ENCODE peak calls at places on chromosomes 12 and 14, in four cellular contexts. A, G, U and C are unnamed samples.

GRCh38 chr12:123238961-123239360 is 5.7 kb downstream of the MTRFR start:
- DNase-seq in A (no peak), G (no peak), U (no peak), C (no peak)

GRCh38 chr14:69780952-69781351 is 14.0 kb downstream of the SRSF5 start:
- DNase-seq in A (no peak), G (no peak), U (no peak), C (no peak)

GRCh38 chr14:75306917-75307699 is 28.5 kb downstream of the FOS start:
- DNase-seq in A (peak; percentile 66), G (no peak), U (peak; percentile 55), C (no peak)

GRCh38 chr12:58814036-58814435 is 106.3 kb downstream of the LRIG3 start:
- DNase-seq in A (no peak), G (no peak), U (no peak), C (no peak)

GRCh38 chr12:117052386-117053049 is 46.7 kb downstream of the TESC start:
- DNase-seq in A (no peak), G (no peak), U (no peak), C (no peak)

GRCh38 chr14:23610815-23611289 is 25.3 kb upstream of the DHRS2 start:
- DNase-seq in A (no peak), G (no peak), U (no peak), C (no peak)

GRCh38 chr12:58575281-58575680 is 345.0 kb downstream of the LRIG3 start:
- DNase-seq in A (no peak), G (no peak), U (no peak), C (no peak)

GRCh38 chr14:86961106-86961716 is 1031.8 kb downstream of the GALC start:
- DNase-seq in A (peak; percentile 18), G (peak; percentile 9), U (peak; percentile 5), C (no peak)

GRCh38 chr14:53001787-53002378 is 51.0 kb upstream of the FERMT2 start:
- DNase-seq in A (no peak), G (peak; percentile 24), U (no peak), C (no peak)

GRCh38 chr14:31205681-31206535 is 1.7 kb downstream of the HECTD1 start:
- DNase-seq in A (peak; percentile 40), G (peak; percentile 99), U (peak; percentile 57), C (no peak)

GRCh38 chr12:122681814-122682213 is 21.3 kb downstream of the HCAR2 start:
- DNase-seq in A (no peak), G (no peak), U (no peak), C (peak; percentile 7)

GRCh38 chr12:51293693-51294092 is 23.5 kb upstream of the SMAGP start:
- DNase-seq in A (no peak), G (no peak), U (peak; percentile 47), C (no peak)

GRCh38 chr14:95713596-95714371 is at the start of gene TCL1A:
- DNase-seq in A (no peak), G (no peak), U (peak; percentile 8), C (no peak)

GRCh38 chr14:104288272-104288671 is 149.9 kb downstream of the KIF26A start:
- DNase-seq in A (no peak), G (no peak), U (no peak), C (no peak)

GRCh38 chr12:50061172-50061571 is 3.8 kb downstream of the ASIC1 start:
- DNase-seq in A (no peak), G (no peak), U (no peak), C (no peak)

GRCh38 chr12:116358850-116359761 is 81.6 kb upstream of the MED13L start:
- DNase-seq in A (peak; percentile 97), G (peak; percentile 92), U (peak; percentile 98), C (no peak)

GRCh38 chr12:118271770-118272417 is 100.8 kb downstream of the TAOK3 start:
- DNase-seq in A (no peak), G (no peak), U (no peak), C (no peak)

GRCh38 chr12:45232771-45233372 is 17.0 kb downstream of the ANO6 start:
- DNase-seq in A (peak; percentile 94), G (peak; percentile 66), U (peak; percentile 66), C (peak; percentile 51)

GRCh38 chr12:43835656-43836454 is at the start of gene TMEM117:
- DNase-seq in A (peak; percentile 52), G (peak; percentile 25), U (peak; percentile 61), C (no peak)

GRCh38 chr12:105485926-105486325 is 155.4 kb downstream of the C12orf75 start:
- DNase-seq in A (no peak), G (no peak), U (no peak), C (no peak)

GRCh38 chr14:101072945-101073597 is 169.5 kb upstream of the RTL1 start:
- DNase-seq in A (peak; percentile 97), G (peak; percentile 77), U (peak; percentile 63), C (no peak)

GRCh38 chr12:87812711-87813110 is 216.5 kb downstream of the C12orf50 start:
- DNase-seq in A (no peak), G (no peak), U (no peak), C (no peak)

GRCh38 chr12:55940065-55940732 is 9.2 kb downstream of the DGKA start:
- DNase-seq in A (peak; percentile 87), G (peak; percentile 69), U (peak; percentile 90), C (peak; percentile 60)

GRCh38 chr12:39807043-39807442 is 187.4 kb upstream of the ABCD2 start:
- DNase-seq in A (peak; percentile 63), G (peak; percentile 45), U (peak; percentile 68), C (no peak)

GRCh38 chr12:89160716-89161123 is 191.6 kb downstream of the DUSP6 start:
- DNase-seq in A (peak; percentile 28), G (no peak), U (peak; percentile 8), C (no peak)

GRCh38 chr12:1171657-1172056 is 180.6 kb downstream of the ERC1 start:
- DNase-seq in A (no peak), G (no peak), U (peak; percentile 35), C (no peak)

GRCh38 chr14:40682131-40682913 is 924.4 kb upstream of the LRFN5 start:
- DNase-seq in A (no peak), G (no peak), U (no peak), C (no peak)

GRCh38 chr12:2733493-2734252 is 61.1 kb upstream of the FKBP4 start:
- DNase-seq in A (peak; percentile 16), G (no peak), U (no peak), C (no peak)

GRCh38 chr12:128459067-128459466 is 192.1 kb downstream of the TMEM132C start:
- DNase-seq in A (no peak), G (no peak), U (no peak), C (no peak)

GRCh38 chr12:54125950-54126695 is 62.7 kb downstream of the SMUG1 start:
- DNase-seq in A (no peak), G (no peak), U (no peak), C (no peak)

GRCh38 chr12:118850244-118850825 is 131.0 kb upstream of the SRRM4 start:
- DNase-seq in A (peak; percentile 55), G (peak; percentile 22), U (peak; percentile 59), C (no peak)

GRCh38 chr12:57614178-57614947 is 3.1 kb downstream of the ARHGEF25 start:
- DNase-seq in A (peak; percentile 68), G (no peak), U (peak; percentile 84), C (peak; percentile 33)

GRCh38 chr12:9634177-9634803 is 26.6 kb upstream of the KLRB1 start:
- DNase-seq in A (peak; percentile 49), G (peak; percentile 49), U (peak; percentile 69), C (no peak)

GRCh38 chr12:7155471-7156034 is 25.4 kb downstream of the CLSTN3 start:
- DNase-seq in A (no peak), G (no peak), U (no peak), C (no peak)

GRCh38 chr12:67853204-67853603 is 136.0 kb upstream of the IFNG-AS1 start:
- DNase-seq in A (no peak), G (no peak), U (no peak), C (no peak)
- TF ChIP-seq CHD4 in A (no peak), G (no peak), U (no peak), C (no peak)

GRCh38 chr14:76848879-76849278 is 22.7 kb downstream of the LRRC74A start:
- DNase-seq in A (peak; percentile 44), G (no peak), U (peak; percentile 6), C (no peak)
- TF ChIP-seq CHD4 in A (no peak), G (no peak), U (no peak), C (no peak)

DNA sequence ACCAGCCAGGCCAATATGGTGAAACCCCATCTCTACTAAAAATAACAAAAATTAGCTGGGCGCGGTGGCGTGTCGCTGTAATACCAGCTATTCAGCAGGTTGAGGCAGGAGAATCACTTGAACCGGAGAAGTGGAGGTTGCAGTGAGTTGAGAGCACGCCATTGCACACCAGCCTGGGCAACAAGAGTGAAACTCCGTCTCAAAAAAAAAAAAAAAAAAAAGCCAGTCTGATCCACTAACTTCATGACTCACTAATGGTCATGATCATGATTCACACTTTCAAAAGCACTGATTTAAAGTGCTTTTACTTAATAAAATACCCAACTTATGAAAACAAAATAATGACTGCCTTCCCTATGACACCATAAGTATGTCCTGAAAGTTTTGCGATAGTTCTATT is 38.4 kb upstream of the CPM start:
- DNase-seq in A (peak; percentile 19), G (no peak), U (no peak), C (no peak)
- TF ChIP-seq CHD4 in A (no peak), G (no peak), U (no peak), C (no peak)

GRCh38 chr12:71426030-71426570 is 13.5 kb upstream of the LGR5 start:
- DNase-seq in A (no peak), G (no peak), U (no peak), C (no peak)
- TF ChIP-seq CHD4 in A (no peak), G (no peak), U (no peak), C (no peak)

DNA sequence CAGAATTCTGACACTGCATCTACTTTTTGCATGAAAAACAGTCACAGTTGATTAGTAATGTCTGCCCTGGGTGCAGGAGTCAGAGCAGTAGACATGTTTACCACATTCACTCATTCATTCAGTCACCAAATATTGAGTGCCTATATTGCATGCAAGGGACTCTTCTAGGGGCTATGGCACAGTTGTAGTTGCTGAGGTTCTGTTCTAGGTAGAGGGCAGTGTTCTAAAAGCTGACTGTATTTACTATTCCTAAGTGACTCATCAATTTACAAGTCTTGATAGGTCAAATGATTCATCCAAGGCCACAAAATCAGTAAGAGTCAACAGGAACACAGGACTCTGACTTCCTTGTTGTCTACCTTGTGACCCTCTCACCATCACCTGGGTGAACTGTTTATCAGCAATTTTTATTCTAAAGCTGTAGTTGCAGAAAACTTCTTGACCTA is 223.0 kb downstream of the KTN1 start:
- DNase-seq in A (peak; percentile 87), G (peak; percentile 69), U (peak; percentile 38), C (no peak)
- TF ChIP-seq CHD4 in A (no peak), G (no peak), U (no peak), C (no peak)